ENCODE peak calls at places on chromosomes 6 and 20, in four cellular contexts. C is IMR-90, J is H1, P is H9. B is an unnamed sample.

GRCh38 chr6:157461000-157461915 is 80.3 kb downstream of the ZDHHC14 start:
- DNase-seq in P (peak; percentile 68), C (peak; percentile 85), J (no peak), B (peak; percentile 44)

GRCh38 chr20:38725959-38726848 is 1.9 kb downstream of the SLC32A1 start:
- DNase-seq in P (peak; percentile 93), J (no peak), C (peak; percentile 11), B (peak; percentile 97)

GRCh38 chr6:78528926-78529325 is 338.4 kb upstream of the IRAK1BP1 start:
- DNase-seq in P (no peak), J (no peak), C (no peak), B (no peak)

GRCh38 chr6:35543459-35544193 is 30.9 kb upstream of the TULP1 start:
- DNase-seq in P (peak; percentile 84), C (no peak), J (peak; percentile 54), B (peak; percentile 78)

GRCh38 chr6:24882835-24883555 is 52.8 kb downstream of the RIPOR2 start:
- DNase-seq in P (no peak), C (no peak), J (no peak), B (no peak)

GRCh38 chr6:19587238-19587942 is 249.8 kb upstream of the ID4 start:
- DNase-seq in C (no peak), J (no peak), P (no peak), B (no peak)

GRCh38 chr6:148557796-148558457 is 188.9 kb upstream of the UST start:
- DNase-seq in C (no peak), P (no peak), J (no peak), B (peak; percentile 18)

GRCh38 chr6:347951-348859 is 43.3 kb upstream of the IRF4 start:
- DNase-seq in J (no peak), P (no peak), C (no peak), B (no peak)

GRCh38 chr6:89145461-89145961 is 344 bp upstream of the PM20D2 start:
- DNase-seq in C (peak; percentile 15), P (no peak), J (no peak), B (peak; percentile 8)

GRCh38 chr6:170296746-170297576 is 6.1 kb upstream of the DLL1 start:
- DNase-seq in P (no peak), C (no peak), J (no peak), B (no peak)

GRCh38 chr6:91653324-91653723 is 1066.5 kb upstream of the MAP3K7 start:
- DNase-seq in C (no peak), J (no peak), P (no peak), B (no peak)

GRCh38 chr6:146864885-146865284 is 266.1 kb downstream of the ADGB start:
- DNase-seq in C (no peak), J (no peak), P (no peak), B (no peak)

GRCh38 chr6:105192707-105193465 is 13.1 kb upstream of the POPDC3 start:
- DNase-seq in C (peak; percentile 78), J (no peak), P (no peak), B (no peak)

GRCh38 chr20:41151134-41151869 is 14.0 kb downstream of the PLCG1 start:
- DNase-seq in J (no peak), C (no peak), P (no peak), B (no peak)

GRCh38 chr20:35144694-35145093 is 2.4 kb downstream of the EDEM2 start:
- DNase-seq in J (no peak), P (no peak), C (no peak), B (no peak)

DNA sequence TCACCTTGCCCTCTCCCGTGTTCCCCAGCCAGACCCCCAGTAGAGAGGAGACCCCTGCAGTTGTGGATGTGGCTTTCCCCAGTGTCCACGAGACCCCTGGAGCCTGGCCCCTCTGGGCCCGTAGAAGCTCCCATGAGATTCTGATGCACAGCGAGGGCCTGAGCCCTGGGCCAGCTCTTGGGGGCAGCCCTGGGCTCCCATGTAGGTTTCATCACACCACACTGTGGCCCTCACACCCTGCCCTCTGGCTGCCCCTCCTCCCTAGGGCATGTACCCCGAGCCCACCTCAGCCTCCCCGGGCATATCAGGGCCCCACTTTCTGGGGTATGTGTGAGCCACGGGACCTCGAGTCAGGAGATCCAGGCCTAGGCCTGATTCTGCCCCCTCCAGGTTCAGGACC is 7.0 kb upstream of the CHRNA4 start:
- DNase-seq in C (no peak), P (no peak), J (no peak), B (no peak)
- H3K9ac ChIP-seq in C (no peak overlapping the region), P (no peak overlapping the region), J (no peak overlapping the region), B (no peak overlapping the region)

GRCh38 chr20:44478188-44478587 is 2.5 kb downstream of the TTPAL start:
- DNase-seq in C (no peak), J (no peak), P (no peak), B (no peak)

GRCh38 chr20:44481719-44482416 is 6.2 kb downstream of the TTPAL start:
- DNase-seq in J (no peak), C (no peak), P (no peak), B (no peak)

GRCh38 chr20:44479643-44480042 is 4.0 kb downstream of the TTPAL start:
- DNase-seq in C (no peak), J (no peak), P (no peak), B (no peak)

GRCh38 chr20:44477151-44477550 is 1.5 kb downstream of the TTPAL start:
- DNase-seq in P (no peak), C (no peak), J (no peak), B (no peak)

DNA sequence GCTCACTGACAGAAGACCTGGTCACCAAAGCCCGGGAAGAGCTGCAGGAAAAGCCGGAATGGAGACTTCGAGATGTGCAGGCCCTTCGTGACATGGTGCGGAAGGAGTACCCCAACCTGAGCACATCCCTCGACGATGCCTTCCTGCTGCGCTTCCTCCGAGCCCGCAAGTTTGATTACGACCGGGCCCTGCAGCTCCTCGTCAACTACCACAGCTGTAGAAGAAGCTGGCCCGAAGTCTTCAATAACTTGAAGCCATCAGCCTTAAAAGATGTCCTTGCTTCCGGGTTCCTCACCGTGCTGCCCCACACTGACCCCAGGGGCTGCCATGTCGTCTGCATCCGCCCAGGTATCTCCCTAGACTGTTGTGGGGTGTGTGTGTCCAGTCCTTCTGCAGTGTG is 4.4 kb downstream of the TTPAL start:
- DNase-seq in P (no peak), J (no peak), C (no peak), B (no peak)
- H3K56ac ChIP-seq in P (no peak overlapping the region), J (no peak overlapping the region), C (no peak overlapping the region), B (no peak overlapping the region)

GRCh38 chr6:42693725-42694323 is 28.6 kb downstream of the PRPH2 start:
- DNase-seq in J (no peak), P (no peak), C (no peak), B (no peak)
- H3K9ac ChIP-seq in J (no peak overlapping the region), P (no peak overlapping the region), C (no peak overlapping the region), B (no peak overlapping the region)

GRCh38 chr6:169070506-169071176 is 183.0 kb downstream of the THBS2 start:
- DNase-seq in P (no peak), J (no peak), C (peak; percentile 100), B (peak; percentile 22)
- H3K56ac ChIP-seq in P (no peak overlapping the region), J (no peak overlapping the region), C (peak overlapping the region; percentile 47), B (no peak overlapping the region)